ENCODE peak calls at places on chromosome 4, in four cellular contexts. Z is pancreas, K is GM12878, T is lower leg skin. X is an unnamed sample.

GRCh38 chr4:4259484-4260100 is 11.6 kb upstream of the TMEM128 start:
- DNase-seq in Z (no peak), T (no peak), K (no peak), X (no peak)

GRCh38 chr4:144556636-144557035 is 89.3 kb upstream of the HHIP start:
- DNase-seq in K (no peak), Z (no peak), T (no peak), X (no peak)

GRCh38 chr4:34964613-34965012 is 1279.7 kb downstream of the ARAP2 start:
- DNase-seq in K (no peak), T (no peak), Z (no peak), X (no peak)

GRCh38 chr4:48913346-48913745 is 6.8 kb upstream of the OCIAD2 start:
- DNase-seq in K (no peak), Z (no peak), T (no peak), X (no peak)

GRCh38 chr4:142846105-142846728 is at the start of gene INPP4B:
- DNase-seq in K (no peak), T (peak; percentile 85), Z (peak; percentile 68), X (no peak)

GRCh38 chr4:128871948-128872347 is 62.4 kb downstream of the JADE1 start:
- DNase-seq in K (no peak), T (no peak), Z (no peak), X (no peak)

GRCh38 chr4:56742080-56742871 is 61.2 kb upstream of the HOPX start:
- DNase-seq in T (no peak), K (no peak), Z (no peak), X (no peak)

GRCh38 chr4:38674206-38675144 is 10.5 kb downstream of the KLF3 start:
- DNase-seq in K (no peak), T (no peak), Z (no peak), X (no peak)

GRCh38 chr4:52606766-52607165 is 52.3 kb downstream of the USP46 start:
- DNase-seq in T (no peak), Z (no peak), K (no peak), X (no peak)

GRCh38 chr4:184473515-184474260 is 662 bp downstream of the IRF2 start:
- DNase-seq in Z (peak; percentile 83), K (no peak), T (peak; percentile 86), X (peak; percentile 35)

GRCh38 chr4:85446462-85446861 is 28.5 kb upstream of the ARHGAP24 start:
- DNase-seq in K (no peak), Z (no peak), T (no peak), X (no peak)

GRCh38 chr4:138199568-138200235 is 42.4 kb downstream of the SLC7A11 start:
- DNase-seq in Z (no peak), T (no peak), K (no peak), X (no peak)

GRCh38 chr4:1009647-1010521 is 1.5 kb upstream of the FGFRL1 start:
- DNase-seq in Z (no peak), T (peak; percentile 95), K (no peak), X (peak; percentile 78)

GRCh38 chr4:150001815-150002214 is 76.4 kb upstream of the DCLK2 start:
- DNase-seq in Z (no peak), T (no peak), K (no peak), X (no peak)

GRCh38 chr4:140257461-140258305 is 103.7 kb upstream of the MAML3 start:
- DNase-seq in Z (no peak), K (no peak), T (no peak), X (no peak)

GRCh38 chr4:158644341-158644740 is 27.3 kb downstream of the C4orf46 start:
- DNase-seq in K (no peak), T (no peak), Z (no peak), X (no peak)

GRCh38 chr4:105453550-105454201 is 20.2 kb downstream of the PPA2 start:
- DNase-seq in Z (no peak), K (no peak), T (no peak), X (no peak)

GRCh38 chr4:173314715-173315114 is 19.4 kb downstream of the HMGB2 start:
- DNase-seq in T (no peak), Z (no peak), K (no peak), X (no peak)

GRCh38 chr4:173319696-173320095 is 14.5 kb downstream of the HMGB2 start:
- DNase-seq in T (no peak), K (no peak), Z (no peak), X (no peak)

GRCh38 chr4:173318648-173319211 is 15.4 kb downstream of the HMGB2 start:
- DNase-seq in T (no peak), K (no peak), Z (no peak), X (no peak)

GRCh38 chr4:173316060-173316459 is 18.1 kb downstream of the HMGB2 start:
- DNase-seq in Z (no peak), T (no peak), K (no peak), X (no peak)

DNA sequence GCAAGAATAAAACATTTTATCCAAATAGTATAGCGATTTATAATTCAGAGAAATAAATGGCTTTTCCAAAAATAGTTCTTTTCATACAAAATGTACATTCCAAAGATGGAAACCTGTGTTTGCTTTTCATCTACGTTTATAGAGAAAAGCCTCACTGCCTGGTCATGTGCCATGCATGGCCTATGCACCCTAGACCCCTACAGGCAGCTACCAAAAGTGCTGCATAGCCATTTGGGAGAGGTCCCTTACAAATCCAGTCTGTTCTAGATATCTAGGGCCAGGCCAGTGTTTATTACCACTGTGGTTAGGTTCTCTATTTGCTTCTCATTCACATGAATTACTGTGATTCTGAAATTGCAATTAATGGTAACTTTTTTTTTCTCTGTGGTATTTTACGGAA is 17.2 kb downstream of the HMGB2 start:
- DNase-seq in T (no peak), Z (no peak), K (no peak), X (no peak)
- TF ChIP-seq CTCF in T (no peak), Z (no peak), K (peak; percentile 26), X (no peak)

GRCh38 chr4:109294006-109294405 is 8.5 kb downstream of the COL25A1 start:
- DNase-seq in T (no peak), K (no peak), Z (no peak), X (no peak)
- TF ChIP-seq CTCF in T (no peak), K (peak; percentile 76), Z (peak; percentile 16), X (no peak)

GRCh38 chr4:86482851-86483490 is 111.1 kb upstream of the PTPN13 start:
- DNase-seq in K (no peak), Z (no peak), T (no peak), X (no peak)
- TF ChIP-seq CTCF in K (no peak), Z (no peak), T (no peak), X (no peak)

DNA sequence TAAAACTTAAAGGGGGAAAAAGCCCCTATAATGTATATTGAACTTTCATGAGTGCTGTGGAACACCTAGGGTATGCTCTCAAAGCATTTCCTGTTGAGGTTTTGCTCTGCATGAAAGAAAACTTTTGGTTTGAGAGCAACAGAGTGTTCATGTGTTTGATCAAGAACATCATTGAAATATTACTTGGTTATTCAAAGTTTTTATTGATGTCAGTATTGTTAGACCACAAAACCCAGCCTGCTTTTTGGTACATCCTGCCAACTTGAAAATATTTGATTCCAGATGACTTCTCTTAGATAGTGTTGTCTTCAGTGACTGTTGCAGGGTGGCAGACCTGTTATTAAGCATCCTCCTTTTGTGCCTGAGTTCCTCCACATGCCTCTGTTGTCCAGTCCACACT is 68.0 kb downstream of the N4BP2 start:
- DNase-seq in Z (no peak), K (no peak), T (no peak), X (no peak)
- TF ChIP-seq CTCF in Z (no peak), K (no peak), T (no peak), X (no peak)